ENCODE peak calls at places on chromosomes 6 and 20, in eight cellular contexts. P is lower lobe of right lung, L is heart left ventricle, Y is cardiac muscle cell, V is MCF 10A, C is natural killer cell, Z is tibial nerve, F is stomach. J is an unnamed sample.

GRCh38 chr6:84897874-84898635 is 133.7 kb upstream of the TBX18 start:
- DNase-seq in Y (no peak), V (peak), F (no peak), L (no peak), P (no peak), Z (no peak), C (no peak), J (no peak)

GRCh38 chr20:58719971-58720371 is 27.4 kb downstream of the NPEPL1 start:
- DNase-seq in L (no peak), C (no peak), Y (no peak), F (peak), Z (no peak), P (no peak), V (no peak), J (no peak)

GRCh38 chr6:29071831-29072723 is 15.0 kb downstream of the OR2B3 start:
- DNase-seq in L (no peak), Z (no peak), Y (peak), F (no peak), P (no peak), C (no peak), V (peak), J (no peak)

GRCh38 chr20:63186528-63187316 is 29.2 kb downstream of the YTHDF1 start:
- DNase-seq in F (peak), L (no peak), C (no peak), Z (no peak), P (no peak), Y (no peak), V (peak), J (no peak)

GRCh38 chr20:58017237-58017969 is 211.1 kb downstream of the ANKRD60 start:
- DNase-seq in C (no peak), Z (no peak), V (peak), P (no peak), F (peak), Y (no peak), L (peak), J (no peak)

GRCh38 chr20:25344634-25345033 is 46.0 kb downstream of the ABHD12 start:
- DNase-seq in F (no peak), C (no peak), P (no peak), L (no peak), Z (no peak), V (no peak), Y (no peak), J (no peak)

GRCh38 chr20:51651921-51652549 is 109.5 kb upstream of the NFATC2 start:
- DNase-seq in P (no peak), L (no peak), Z (no peak), C (no peak), Y (no peak), V (no peak), F (no peak), J (no peak)

GRCh38 chr6:135270676-135271536 is 89.8 kb downstream of the MYB start:
- DNase-seq in L (no peak), Z (no peak), Y (no peak), F (peak), C (no peak), V (peak), P (peak), J (no peak)

GRCh38 chr20:58389324-58389967 is 417 bp downstream of the VAPB start:
- DNase-seq in C (peak), F (peak), V (peak), Z (peak), P (no peak), L (no peak), Y (peak), J (peak)

GRCh38 chr20:57413990-57414389 is 22.8 kb downstream of the RBM38 start:
- DNase-seq in L (peak), V (no peak), C (no peak), P (no peak), Y (no peak), Z (no peak), F (no peak), J (no peak)

GRCh38 chr6:99282479-99283062 is 66.9 kb downstream of the FAXC start:
- DNase-seq in C (no peak), P (no peak), Z (no peak), V (peak), F (no peak), L (no peak), Y (peak), J (no peak)

GRCh38 chr6:3331498-3331897 is 72.8 kb downstream of the PSMG4 start:
- DNase-seq in V (no peak), C (no peak), F (no peak), Z (no peak), Y (no peak), P (no peak), L (no peak), J (no peak)

GRCh38 chr6:14743126-14743464 is 502.8 kb upstream of the JARID2 start:
- DNase-seq in P (no peak), Y (no peak), Z (no peak), F (no peak), C (no peak), V (no peak), L (no peak), J (no peak)

GRCh38 chr6:85865665-85866372 is 223.1 kb upstream of the SYNCRIP start:
- DNase-seq in C (no peak), P (no peak), L (no peak), Y (no peak), V (peak), F (no peak), Z (no peak), J (no peak)

GRCh38 chr6:30884521-30885480 is 482 bp downstream of the DDR1 start:
- DNase-seq in P (no peak), V (peak), F (peak), Y (peak), L (peak), Z (no peak), C (no peak), J (no peak)

GRCh38 chr6:10073326-10073725 is 341.5 kb downstream of the TFAP2A start:
- DNase-seq in C (no peak), V (no peak), Y (no peak), P (no peak), Z (no peak), L (no peak), F (no peak), J (no peak)

GRCh38 chr20:20711413-20711812 is 1.0 kb downstream of the RALGAPA2 start:
- DNase-seq in C (peak), F (no peak), P (no peak), V (no peak), Y (no peak), L (no peak), Z (no peak), J (no peak)

GRCh38 chr6:85385636-85386315 is 64.1 kb upstream of the NT5E start:
- DNase-seq in Z (no peak), L (no peak), C (no peak), F (no peak), Y (no peak), P (no peak), V (no peak), J (no peak)

GRCh38 chr20:53643031-53643832 is 49.6 kb upstream of the ZNF217 start:
- DNase-seq in V (peak), C (peak), P (peak), L (peak), Y (no peak), Z (no peak), F (peak), J (no peak)

GRCh38 chr20:62202083-62202395 is 18.0 kb downstream of the HRH3 start:
- DNase-seq in Y (no peak), Z (no peak), F (no peak), P (peak), C (no peak), V (no peak), L (peak), J (no peak)

GRCh38 chr6:33840064-33840926 is 36.5 kb upstream of the MLN start:
- DNase-seq in Z (peak), F (no peak), L (no peak), Y (no peak), P (no peak), C (no peak), V (peak), J (no peak)

GRCh38 chr6:33841868-33842267 is 38.1 kb upstream of the MLN start:
- DNase-seq in Y (no peak), P (no peak), C (no peak), F (no peak), Z (no peak), V (no peak), L (no peak), J (no peak)

GRCh38 chr6:33839399-33840063 is 35.7 kb upstream of the MLN start:
- DNase-seq in F (no peak), Z (no peak), V (no peak), Y (peak), P (no peak), C (no peak), L (no peak), J (no peak)

GRCh38 chr6:33838979-33839378 is 35.2 kb upstream of the MLN start:
- DNase-seq in V (no peak), C (no peak), P (no peak), Y (no peak), L (no peak), F (no peak), Z (no peak), J (no peak)

GRCh38 chr6:33841070-33841469 is 37.3 kb upstream of the MLN start:
- DNase-seq in C (no peak), L (no peak), V (no peak), Z (no peak), Y (no peak), P (no peak), F (no peak), J (no peak)
- TF ChIP-seq CTCF in C (no peak), L (no peak), V (no peak), Z (no peak), Y (no peak), P (no peak), F (no peak), J (no peak)

GRCh38 chr20:37395921-37396519 is 50.1 kb downstream of the SRC start:
- DNase-seq in P (peak), F (no peak), Y (peak), C (no peak), L (peak), Z (no peak), V (no peak), J (peak)

GRCh38 chr20:37398750-37399621 is 53.0 kb downstream of the SRC start:
- DNase-seq in L (no peak), P (no peak), Z (no peak), V (no peak), C (no peak), Y (no peak), F (no peak), J (no peak)

GRCh38 chr20:37397954-37398749 is 52.2 kb downstream of the SRC start:
- DNase-seq in F (no peak), Z (no peak), P (no peak), V (no peak), L (no peak), Y (no peak), C (no peak), J (no peak)

GRCh38 chr20:37396520-37397075 is 50.7 kb downstream of the SRC start:
- DNase-seq in P (no peak), L (no peak), V (no peak), Y (peak), Z (no peak), F (no peak), C (no peak), J (peak)

DNA sequence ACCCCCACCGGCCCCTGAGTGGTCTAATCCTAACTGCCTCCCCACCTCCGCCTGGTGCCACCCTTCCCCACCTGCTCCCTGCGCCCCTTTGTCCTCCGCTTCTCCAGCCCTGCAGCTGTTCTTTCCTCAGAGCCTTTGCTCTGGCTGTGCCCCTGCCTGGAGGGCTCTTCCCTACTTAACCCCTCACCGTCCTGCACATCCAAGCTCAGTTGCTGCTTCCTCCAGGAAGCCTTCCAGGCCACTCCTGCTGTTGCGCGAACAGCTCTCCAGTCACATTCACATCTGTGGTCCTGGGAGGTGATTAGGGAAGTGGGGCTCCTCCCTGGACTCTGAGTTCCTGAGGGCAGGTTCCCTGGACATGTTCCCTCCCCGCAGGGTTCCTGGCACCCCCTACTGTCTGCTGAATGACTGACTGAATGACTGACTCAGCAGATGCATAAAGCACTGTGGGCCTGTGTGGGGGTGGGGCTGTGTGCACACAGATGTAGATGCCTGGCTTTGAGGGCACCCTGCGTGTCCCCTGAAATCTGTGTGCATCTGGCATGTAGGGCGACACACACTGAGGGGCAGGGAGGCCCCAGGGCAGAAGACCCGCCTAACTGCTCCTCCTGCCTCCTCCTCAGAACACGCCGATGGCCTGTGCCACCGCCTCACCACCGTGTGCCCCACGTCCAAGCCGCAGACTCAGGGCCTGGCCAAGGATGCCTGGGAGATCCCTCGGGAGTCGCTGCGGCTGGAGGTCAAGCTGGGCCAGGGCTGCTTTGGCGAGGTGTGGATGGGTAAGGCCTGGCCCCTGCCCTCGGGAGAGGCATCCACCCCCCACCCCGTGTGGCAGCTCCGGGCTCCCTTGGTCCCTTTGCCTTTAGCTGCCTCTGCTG is 51.4 kb downstream of the SRC start:
- DNase-seq in V (peak), L (no peak), Z (no peak), Y (no peak), F (no peak), P (no peak), C (no peak), J (no peak)
- TF ChIP-seq CTCF in V (no peak), L (no peak), Z (no peak), Y (no peak), F (no peak), P (no peak), C (no peak), J (no peak)

DNA sequence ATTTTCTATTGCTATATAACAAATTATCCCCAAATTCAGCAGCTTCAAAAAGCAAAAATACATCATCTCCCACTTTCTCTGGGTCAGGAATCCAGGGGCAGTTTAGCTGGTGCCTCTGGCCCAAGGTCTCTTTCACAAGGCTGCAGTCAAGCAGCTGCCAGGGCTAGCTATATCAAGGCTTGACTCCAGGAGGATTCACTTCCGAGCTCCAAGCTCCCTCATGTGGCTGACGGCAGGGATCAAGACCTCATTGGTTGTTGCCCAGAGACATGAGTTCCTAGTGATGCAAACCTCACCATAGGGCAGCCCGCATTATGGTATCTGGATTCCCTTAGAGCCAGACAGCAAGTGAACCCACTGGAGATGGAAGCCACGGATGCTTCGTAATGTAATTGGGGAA is 1.3 kb upstream of the VNN1 start:
- DNase-seq in V (peak), L (peak), Z (no peak), F (peak), Y (peak), P (no peak), C (no peak), J (peak)
- TF ChIP-seq CTCF in V (peak), L (no peak), Z (peak), F (peak), Y (peak), P (no peak), C (no peak), J (peak)

DNA sequence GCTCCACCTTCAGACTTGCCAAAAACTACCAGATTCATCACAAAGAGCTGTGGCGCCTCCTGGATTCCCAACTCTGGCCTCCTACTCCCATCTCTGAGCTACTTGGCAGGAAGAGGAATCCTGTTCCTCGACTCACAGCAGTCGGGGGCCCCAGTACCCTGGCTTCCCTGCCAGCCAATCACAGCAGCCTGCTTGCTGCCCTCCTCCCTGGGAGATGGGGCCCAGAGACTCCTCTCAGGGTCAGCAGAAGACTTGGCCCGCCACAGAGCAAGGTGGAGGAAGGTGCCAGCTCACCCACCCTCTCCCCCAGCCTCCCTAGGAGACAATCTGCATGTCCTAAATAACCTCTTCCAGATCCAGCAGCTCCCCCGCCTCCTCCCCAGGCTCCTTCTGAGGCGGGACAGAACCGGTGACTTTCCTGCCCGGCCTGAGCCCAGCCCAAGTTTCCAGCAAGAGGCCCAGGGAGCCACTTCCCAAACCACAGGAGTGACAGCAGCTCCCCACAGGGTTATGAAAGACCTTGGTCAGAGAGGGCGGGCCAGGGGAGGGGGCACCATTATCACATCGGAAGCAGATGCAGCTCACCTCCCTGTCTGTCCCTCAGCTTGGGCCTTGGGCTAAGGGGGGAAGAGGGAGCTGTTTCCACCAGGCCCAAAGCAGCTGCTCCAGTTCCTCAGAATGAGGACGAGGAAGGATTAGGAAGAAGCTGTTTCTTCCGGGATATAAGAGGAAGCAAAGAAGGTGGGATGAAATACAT is 2.3 kb downstream of the CCND3 start:
- DNase-seq in F (peak), Y (no peak), Z (no peak), L (peak), V (peak), P (peak), C (no peak), J (no peak)
- TF ChIP-seq CTCF in F (no peak), Y (no peak), Z (no peak), L (no peak), V (no peak), P (no peak), C (no peak), J (no peak)